ENCODE peak calls at places on chromosomes 2 and 18, in four cellular contexts. N, W, A and B are unnamed samples.

GRCh38 chr2:197515277-197515797 is 529 bp upstream of the MOB4 start:
- DNase-seq in A (no peak), W (no peak), N (no peak), B (peak)

GRCh38 chr2:105403785-105404698 is 5.2 kb upstream of the FHL2 start:
- DNase-seq in W (no peak), A (no peak), N (peak), B (no peak)

GRCh38 chr18:31225668-31226067 is 63.0 kb upstream of the DSC1 start:
- DNase-seq in N (no peak), W (no peak), A (no peak), B (peak)

GRCh38 chr2:221527759-221528444 is 44.2 kb downstream of the EPHA4 start:
- DNase-seq in N (no peak), W (no peak), A (no peak), B (peak)

GRCh38 chr18:39523281-39523680 is 1957.7 kb upstream of the CELF4 start:
- DNase-seq in A (no peak), W (no peak), N (no peak), B (peak)

GRCh38 chr18:28820353-28820752 is 643.4 kb upstream of the CDH2 start:
- DNase-seq in N (no peak), W (no peak), A (no peak), B (no peak)

GRCh38 chr2:44951714-44952113 is 10.2 kb downstream of the SIX3 start:
- DNase-seq in N (no peak), A (no peak), W (no peak), B (no peak)

GRCh38 chr18:32804126-32804888 is 31.5 kb upstream of the KLHL14 start:
- DNase-seq in W (no peak), A (no peak), N (no peak), B (peak)

GRCh38 chr2:8893978-8894820 is 56.8 kb upstream of the KIDINS220 start:
- DNase-seq in W (no peak), A (no peak), N (peak), B (no peak)

GRCh38 chr18:44599409-44599808 is 81.3 kb upstream of the SETBP1 start:
- DNase-seq in A (no peak), W (no peak), N (no peak), B (no peak)

GRCh38 chr2:41151746-41152145 is 699.9 kb upstream of the SLC8A1 start:
- DNase-seq in A (no peak), N (no peak), W (no peak), B (no peak)

GRCh38 chr18:68394705-68395104 is 320.2 kb downstream of the TMX3 start:
- DNase-seq in W (no peak), A (no peak), N (no peak), B (no peak)

GRCh38 chr2:230642966-230643365 is 69.7 kb upstream of the CAB39 start:
- DNase-seq in N (no peak), A (no peak), W (no peak), B (no peak)

GRCh38 chr2:202410092-202410491 is 34.0 kb downstream of the BMPR2 start:
- DNase-seq in N (no peak), A (no peak), W (no peak), B (no peak)

GRCh38 chr2:135299656-135300244 is 231.3 kb downstream of the ZRANB3 start:
- DNase-seq in N (no peak), W (no peak), A (peak), B (no peak)

GRCh38 chr2:239870276-239870675 is 154.9 kb downstream of the NDUFA10 start:
- DNase-seq in A (no peak), N (no peak), W (no peak), B (no peak)

GRCh38 chr18:12656671-12657047 is 1.2 kb downstream of the SPIRE1 start:
- DNase-seq in W (no peak), A (no peak), N (no peak), B (no peak)

GRCh38 chr18:48656176-48656575 is 117.3 kb downstream of the CTIF start:
- DNase-seq in W (no peak), A (no peak), N (no peak), B (no peak)

GRCh38 chr2:156883828-156884615 is 373.5 kb upstream of the GALNT5 start:
- DNase-seq in A (no peak), N (no peak), W (no peak), B (no peak)

GRCh38 chr2:238948765-238949641 is 101.1 kb downstream of the TWIST2 start:
- DNase-seq in W (peak), N (no peak), A (no peak), B (no peak)

GRCh38 chr2:136751406-136751805 is 13.9 kb upstream of the THSD7B start:
- DNase-seq in N (no peak), A (no peak), W (no peak), B (no peak)

GRCh38 chr2:232779935-232780334 is 3.6 kb upstream of the KCNJ13 start:
- DNase-seq in A (no peak), W (no peak), N (no peak), B (no peak)

GRCh38 chr18:33745396-33745795 is 167.4 kb downstream of the ASXL3 start:
- DNase-seq in N (no peak), A (no peak), W (no peak), B (no peak)

GRCh38 chr2:162333968-162334367 is 10.0 kb upstream of the GCA start:
- DNase-seq in A (no peak), W (no peak), N (no peak), B (peak)

GRCh38 chr2:149741646-149742045 is 154.1 kb upstream of the MMADHC start:
- DNase-seq in N (no peak), W (no peak), A (no peak), B (no peak)

GRCh38 chr2:112481528-112482228 is at the start of gene TTL:
- DNase-seq in A (no peak), W (peak), N (peak), B (peak)

GRCh38 chr2:188623995-188624643 is 332.4 kb downstream of the GULP1 start:
- DNase-seq in W (no peak), A (no peak), N (no peak), B (no peak)

GRCh38 chr2:106638043-106638442 is 150.9 kb downstream of the CD8B2 start:
- DNase-seq in A (no peak), N (no peak), W (no peak), B (no peak)

GRCh38 chr2:164599954-164600589 is 21.2 kb downstream of the GRB14 start:
- DNase-seq in A (no peak), N (peak), W (peak), B (peak)

DNA sequence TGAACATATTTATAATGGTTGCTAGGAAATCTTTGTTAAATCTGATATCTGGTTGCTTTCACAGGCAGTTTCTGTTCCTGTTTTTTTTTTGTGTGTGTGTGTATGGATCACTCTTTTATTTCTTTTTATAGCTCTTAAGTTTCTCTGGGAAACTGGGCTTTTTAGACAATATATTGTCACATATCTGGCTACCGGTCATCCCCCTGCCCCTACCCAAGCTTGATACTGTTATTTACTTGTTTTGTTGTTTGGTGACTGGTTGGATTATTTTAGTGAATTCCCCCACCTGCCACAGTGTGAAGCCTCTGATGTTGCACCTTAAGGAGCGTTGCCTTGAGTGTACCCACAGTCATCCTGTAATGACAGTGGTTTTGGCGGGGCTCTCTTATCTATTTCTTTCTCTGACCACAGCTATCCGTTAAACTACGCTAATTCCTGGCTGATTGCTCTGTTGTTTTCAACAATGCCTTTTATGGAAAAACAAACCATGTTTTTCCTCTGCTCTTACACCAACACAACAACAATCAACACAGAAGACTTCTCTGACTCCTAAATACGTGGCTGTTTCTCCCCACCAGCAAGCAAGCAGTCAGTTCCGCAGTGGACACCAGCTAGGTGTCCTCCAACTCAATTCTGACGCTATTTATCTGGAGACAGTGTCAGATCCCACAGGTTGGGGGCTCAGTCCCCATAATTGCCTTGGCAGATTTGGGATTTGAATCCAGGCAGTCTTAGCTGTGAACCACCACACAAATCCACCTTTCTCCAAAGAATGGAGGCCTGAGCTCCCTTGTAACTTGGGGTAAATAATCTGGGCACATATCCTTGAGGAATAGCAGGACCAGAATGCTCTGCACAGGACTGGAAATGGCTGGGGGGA is 10.9 kb downstream of the GNLY start:
- DNase-seq in W (no peak), A (peak), N (no peak), B (no peak)
- TF ChIP-seq BRCA1 in W (no peak), A (no peak), N (no peak), B (no peak)

GRCh38 chr2:102070058-102070642 is 72.4 kb upstream of the IL1R1 start:
- DNase-seq in W (no peak), N (no peak), A (no peak), B (peak)
- TF ChIP-seq BRCA1 in W (no peak), N (no peak), A (no peak), B (no peak)

GRCh38 chr2:151670346-151670745 is 63.9 kb downstream of the NEB start:
- DNase-seq in A (no peak), N (no peak), W (no peak), B (no peak)
- TF ChIP-seq BRCA1 in A (no peak), N (no peak), W (no peak), B (no peak)

GRCh38 chr18:79872423-79872822 is 74.7 kb downstream of the KCNG2 start:
- DNase-seq in A (no peak), W (no peak), N (no peak), B (no peak)

GRCh38 chr18:79871026-79871390 is 73.3 kb downstream of the KCNG2 start:
- DNase-seq in A (no peak), W (no peak), N (no peak), B (no peak)

GRCh38 chr18:79870369-79871025 is 72.8 kb downstream of the KCNG2 start:
- DNase-seq in A (no peak), N (no peak), W (no peak), B (no peak)

GRCh38 chr18:79872852-79873444 is 75.2 kb downstream of the KCNG2 start:
- DNase-seq in N (no peak), W (no peak), A (no peak), B (no peak)

GRCh38 chr18:79871481-79872091 is 73.8 kb downstream of the KCNG2 start:
- DNase-seq in W (no peak), N (no peak), A (no peak), B (no peak)
- TF ChIP-seq BRCA1 in W (no peak), N (no peak), A (no peak), B (no peak)

DNA sequence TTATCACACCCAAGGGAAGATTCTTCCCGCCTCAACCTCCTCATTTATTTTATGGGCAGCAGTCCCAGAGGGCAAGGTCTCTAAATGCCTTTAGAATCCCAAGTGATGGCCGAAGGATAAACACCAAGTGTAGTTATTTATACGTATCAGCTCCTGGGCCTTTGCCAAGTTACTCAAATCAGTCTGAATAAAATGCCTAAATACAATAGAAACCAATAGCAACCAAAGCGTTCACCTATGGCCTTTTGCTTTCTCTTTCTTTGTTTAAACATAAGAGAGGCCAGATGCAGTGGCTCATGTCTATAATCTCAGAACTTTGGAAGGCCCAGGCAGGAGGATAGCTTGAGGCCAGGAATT is 31.9 kb downstream of the FAM178B start:
- DNase-seq in N (no peak), A (peak), W (no peak), B (no peak)
- TF ChIP-seq BRCA1 in N (no peak), A (no peak), W (no peak), B (no peak)

DNA sequence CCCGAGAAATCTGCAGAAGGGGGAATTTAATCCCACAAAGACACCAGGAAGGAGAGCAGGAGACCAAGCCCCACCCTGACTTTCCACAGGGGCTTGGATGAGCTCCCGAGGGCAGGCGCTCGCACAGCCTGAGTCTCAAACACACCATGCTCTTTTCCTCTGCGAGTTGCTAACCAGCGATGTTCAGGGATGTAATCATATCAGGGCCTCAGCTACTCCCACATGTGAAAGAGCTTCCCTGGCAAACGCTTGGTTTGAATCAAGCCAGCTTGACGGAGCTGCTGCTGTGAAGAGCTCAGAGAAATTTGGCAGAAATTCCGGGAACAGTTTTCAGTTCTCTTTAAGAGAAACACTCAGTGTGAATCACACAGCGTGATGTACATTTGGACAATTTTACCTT is 385.8 kb downstream of the GALR1 start:
- DNase-seq in A (no peak), N (no peak), W (no peak), B (no peak)
- TF ChIP-seq BRCA1 in A (no peak), N (no peak), W (no peak), B (no peak)

DNA sequence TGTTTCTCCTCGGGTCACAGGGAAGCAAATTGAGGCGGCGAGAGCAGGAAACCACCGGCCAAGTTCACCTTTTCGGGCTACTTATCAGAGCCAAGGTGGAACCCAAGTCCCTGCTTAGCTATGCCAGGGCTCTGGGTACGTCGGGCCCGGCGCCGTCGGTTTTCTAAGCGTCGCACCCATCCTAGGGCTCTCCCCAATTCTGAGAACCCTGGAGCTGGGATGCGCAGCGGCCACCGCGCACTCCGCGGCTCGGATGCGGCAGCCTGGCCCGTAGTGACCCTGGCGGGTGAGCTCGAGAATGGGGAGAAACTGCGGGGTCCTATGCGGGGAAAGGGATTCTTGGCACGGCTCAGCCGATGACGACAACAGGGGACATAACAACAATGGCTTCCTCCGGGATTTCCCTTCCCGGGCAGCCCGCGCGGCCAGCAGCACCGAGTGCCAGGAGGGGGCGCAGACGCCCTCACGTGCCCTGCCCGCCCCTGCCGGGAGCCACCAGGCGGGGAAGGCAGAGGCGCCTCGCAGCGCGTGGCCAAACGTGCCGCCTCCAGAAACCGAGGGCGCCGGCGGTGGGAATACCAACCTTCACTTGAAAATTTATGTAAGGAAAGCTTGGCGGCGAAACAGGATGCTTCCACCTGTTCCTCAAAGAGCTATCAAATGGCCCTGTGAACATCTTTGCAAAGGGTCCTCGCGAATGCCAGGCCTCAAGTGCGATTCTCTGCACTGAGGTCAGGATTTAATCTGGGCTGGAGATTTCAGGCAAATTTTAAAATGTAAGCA is 2.1 kb upstream of the SLC30A3 start:
- DNase-seq in N (no peak), A (no peak), W (peak), B (peak)
- TF ChIP-seq BRCA1 in N (no peak), A (no peak), W (no peak), B (no peak)

GRCh38 chr2:70990216-70990615 is 4.5 kb downstream of the TEX261 start:
- DNase-seq in W (no peak), A (no peak), N (peak), B (no peak)
- TF ChIP-seq BRCA1 in W (no peak), A (no peak), N (no peak), B (no peak)

DNA sequence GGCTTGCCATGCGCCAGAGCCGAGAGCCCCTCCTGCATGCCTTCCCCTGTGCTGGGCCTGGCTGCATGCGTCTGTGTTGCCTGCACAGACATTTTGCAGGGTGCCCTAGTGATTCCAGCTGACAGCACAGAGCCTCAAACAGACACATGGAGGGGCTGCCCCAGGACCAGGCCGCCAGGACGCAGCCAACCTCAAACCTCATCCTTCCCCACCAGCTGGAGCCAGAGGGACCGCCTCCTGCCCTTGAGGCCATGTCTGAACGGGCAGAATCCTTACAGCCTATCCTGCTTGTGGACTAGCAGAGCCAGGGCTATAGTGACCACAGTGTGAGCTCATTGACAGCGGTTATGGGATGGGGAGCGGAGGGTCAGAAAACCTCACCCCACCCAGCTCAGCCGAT is 22.5 kb downstream of the ODC1 start:
- DNase-seq in A (no peak), W (no peak), N (no peak), B (no peak)
- TF ChIP-seq BRCA1 in A (no peak), W (no peak), N (no peak), B (no peak)